ENCODE peak calls at places on chromosome 2, in five cellular contexts. J is neuronal stem cell, Q is IMR-90, O is H9, V is mesendoderm. P is an unnamed sample.

GRCh38 chr2:241071677-241072111 is 30.4 kb downstream of the MTERF4 start:
- DNase-seq in J (no peak), Q (no peak), O (no peak), V (no peak), P (no peak)

GRCh38 chr2:173010233-173010632 is 65.4 kb upstream of the MAP3K20 start:
- DNase-seq in J (no peak), Q (no peak), O (no peak), V (no peak), P (no peak)

GRCh38 chr2:187349328-187349944 is 98.6 kb downstream of the CALCRL start:
- DNase-seq in J (no peak), Q (no peak), O (no peak), V (no peak), P (no peak)

GRCh38 chr2:95298471-95299111 is 1.4 kb downstream of the KCNIP3 start:
- DNase-seq in J (no peak), Q (no peak), O (no peak), V (no peak), P (no peak)

GRCh38 chr2:126655500-126656310 is at the start of gene GYPC:
- DNase-seq in J (peak; percentile 56), Q (peak; percentile 82), O (peak; percentile 54), V (peak; percentile 73), P (peak; percentile 76)

GRCh38 chr2:101710690-101711318 is 13.3 kb downstream of the MAP4K4 start:
- DNase-seq in J (no peak), Q (peak; percentile 65), O (no peak), V (no peak), P (no peak)

GRCh38 chr2:6143812-6144211 is 451.6 kb downstream of the SOX11 start:
- DNase-seq in J (no peak), Q (no peak), O (no peak), V (no peak), P (no peak)

GRCh38 chr2:8821276-8822217 is 15.9 kb downstream of the KIDINS220 start:
- DNase-seq in J (no peak), Q (peak; percentile 56), O (no peak), V (no peak), P (no peak)

GRCh38 chr2:233384017-233384416 is 29.7 kb downstream of the DGKD start:
- DNase-seq in J (no peak), Q (no peak), O (no peak), V (peak; percentile 43), P (no peak)
- H3K4ac ChIP-seq in J (no peak overlapping the region), Q (no peak overlapping the region), O (no peak overlapping the region), V (no peak overlapping the region), P (no peak overlapping the region)

GRCh38 chr2:36439084-36439483 is 83.5 kb downstream of the CRIM1 start:
- DNase-seq in J (no peak), Q (no peak), O (no peak), V (no peak), P (no peak)
- H3K4ac ChIP-seq in J (no peak overlapping the region), Q (peak overlapping the region; percentile 79), O (no peak overlapping the region), V (no peak overlapping the region), P (no peak overlapping the region)

DNA sequence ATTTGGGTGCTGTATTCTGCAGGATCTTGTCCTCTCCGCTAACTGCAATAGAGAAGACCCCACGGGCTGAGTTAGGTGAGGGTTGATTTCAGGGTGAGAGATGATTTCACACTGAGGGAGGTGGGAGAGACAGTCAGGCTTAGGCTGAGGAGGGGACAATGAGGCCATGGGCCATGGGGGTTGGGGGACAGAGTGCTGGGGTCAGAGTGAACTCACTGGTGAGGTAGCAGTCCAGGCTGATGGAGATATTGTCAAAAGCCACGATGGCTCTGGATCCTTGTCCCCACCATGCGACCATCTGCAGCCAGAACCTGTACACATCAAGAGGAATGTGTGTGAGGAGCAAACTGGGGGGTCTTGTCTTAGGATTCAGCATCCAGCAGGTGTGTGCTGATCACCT is 160.0 kb downstream of the CLIP4 start:
- DNase-seq in J (no peak), Q (no peak), O (no peak), V (no peak), P (no peak)
- H3K4ac ChIP-seq in J (no peak overlapping the region), Q (no peak overlapping the region), O (no peak overlapping the region), V (no peak overlapping the region), P (no peak overlapping the region)

DNA sequence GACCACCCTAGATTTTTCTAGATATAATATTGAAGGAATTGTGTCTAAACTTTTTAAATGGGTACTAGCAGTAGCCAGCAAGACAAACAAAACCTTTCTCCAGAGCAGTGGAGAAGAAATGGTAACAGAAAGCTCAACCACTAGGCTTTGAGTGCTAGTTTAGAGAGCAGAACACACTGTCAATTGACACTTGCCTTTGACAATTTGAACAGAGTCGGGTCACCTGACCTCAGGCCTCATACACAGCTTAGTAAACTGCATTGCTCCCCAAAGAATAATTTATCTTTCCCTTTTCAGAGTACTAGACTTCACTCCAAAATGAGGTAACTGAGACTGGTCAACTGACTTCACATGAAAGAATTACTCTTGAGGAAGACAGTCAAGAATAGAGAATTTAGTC is 48.6 kb downstream of the FIGN start:
- DNase-seq in J (no peak), Q (no peak), O (no peak), V (no peak), P (no peak)
- H3K4ac ChIP-seq in J (no peak overlapping the region), Q (no peak overlapping the region), O (no peak overlapping the region), V (no peak overlapping the region), P (no peak overlapping the region)

GRCh38 chr2:69828913-69829242 is 582 bp upstream of the GMCL1 start:
- DNase-seq in J (no peak), Q (no peak), O (no peak), V (no peak), P (no peak)

GRCh38 chr2:69827796-69828540 is 1.5 kb upstream of the GMCL1 start:
- DNase-seq in J (no peak), Q (no peak), O (no peak), V (no peak), P (no peak)

GRCh38 chr2:69829243-69830044 is at the start of gene GMCL1:
- DNase-seq in J (peak; percentile 97), Q (peak; percentile 94), O (peak; percentile 97), V (peak; percentile 98), P (peak; percentile 96)

GRCh38 chr2:69831354-69831905 is 2.0 kb downstream of the GMCL1 start:
- DNase-seq in J (no peak), Q (no peak), O (no peak), V (no peak), P (no peak)

GRCh38 chr2:69830045-69830905 is 815 bp downstream of the GMCL1 start:
- DNase-seq in J (no peak), Q (no peak), O (peak; percentile 36), V (peak; percentile 46), P (no peak)
- H3K4ac ChIP-seq in J (no peak overlapping the region), Q (peak overlapping the region; percentile 24), O (no peak overlapping the region), V (no peak overlapping the region), P (no peak overlapping the region)

GRCh38 chr2:165952085-165952484 is 1.5 kb downstream of the TTC21B start:
- DNase-seq in J (no peak), Q (no peak), O (no peak), V (no peak), P (no peak)
- H3K4ac ChIP-seq in J (no peak overlapping the region), Q (no peak overlapping the region), O (no peak overlapping the region), V (no peak overlapping the region), P (no peak overlapping the region)

DNA sequence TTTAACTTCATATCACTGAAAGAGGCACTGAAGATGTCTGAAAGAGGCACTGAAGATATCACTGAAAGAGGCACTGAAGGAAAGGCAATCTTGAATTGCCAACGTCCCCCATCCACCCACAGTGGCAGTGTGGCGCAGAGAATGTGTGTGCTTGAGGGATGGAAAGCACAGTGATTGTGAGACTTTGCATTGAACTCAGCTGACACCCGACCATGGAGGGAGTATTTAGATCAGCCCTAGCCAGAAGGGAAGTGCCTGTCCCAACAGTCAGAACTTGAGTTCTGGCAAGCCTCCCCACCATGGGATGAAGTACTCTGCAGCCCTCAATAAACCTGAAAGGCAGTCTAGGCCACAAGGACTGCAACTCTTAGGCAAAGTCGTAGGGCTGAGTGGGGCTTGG is 33.8 kb downstream of the MAP4K3 start:
- DNase-seq in J (no peak), Q (peak; percentile 23), O (no peak), V (peak; percentile 45), P (no peak)
- H3K4ac ChIP-seq in J (no peak overlapping the region), Q (peak overlapping the region; percentile 50), O (no peak overlapping the region), V (no peak overlapping the region), P (no peak overlapping the region)

DNA sequence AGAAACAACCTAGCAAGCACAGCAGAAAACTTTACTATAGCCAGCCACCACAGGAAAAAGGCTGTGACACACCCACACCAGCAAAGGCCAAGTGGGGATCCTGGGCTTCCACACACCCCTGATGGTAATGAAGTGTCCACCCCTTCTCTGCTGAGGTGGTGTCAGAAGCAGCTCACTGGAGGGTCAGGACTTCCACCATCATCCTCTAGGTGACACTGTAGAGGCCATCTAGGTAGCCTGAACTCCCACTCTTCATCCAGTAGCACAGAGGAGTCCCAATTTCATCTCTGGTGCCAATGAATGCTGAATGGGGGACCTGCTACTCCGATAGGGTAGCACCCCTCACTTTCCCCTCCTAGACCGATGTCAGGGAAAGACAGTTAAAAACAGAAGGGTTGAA is 1544.4 kb downstream of the LRP1B start:
- DNase-seq in J (peak; percentile 26), Q (peak; percentile 30), O (peak; percentile 76), V (peak; percentile 82), P (peak; percentile 65)
- H3K4ac ChIP-seq in J (no peak overlapping the region), Q (no peak overlapping the region), O (no peak overlapping the region), V (no peak overlapping the region), P (no peak overlapping the region)

GRCh38 chr2:27582129-27582694 is 630 bp upstream of the ZNF512 start:
- DNase-seq in J (no peak), Q (no peak), O (no peak), V (no peak), P (no peak)
- H3K4ac ChIP-seq in J (no peak overlapping the region), Q (peak overlapping the region; percentile 91), O (no peak overlapping the region), V (no peak overlapping the region), P (no peak overlapping the region)

P was measured in H1.